ENCODE peak calls at places on chromosomes 3 and 15, in five cellular contexts. X, Z, P, L and U are unnamed samples.

GRCh38 chr15:67462802-67463201 is 58.1 kb upstream of the C15orf61 start:
- DNase-seq in X (no peak), Z (no peak), P (no peak), L (no peak), U (no peak)

GRCh38 chr3:72924055-72924454 is 36.2 kb downstream of the GXYLT2 start:
- DNase-seq in X (no peak), Z (no peak), P (no peak), L (no peak), U (no peak)

GRCh38 chr15:32730677-32731654 is 13.2 kb downstream of the GREM1 start:
- DNase-seq in X (no peak), Z (peak), P (no peak), L (peak), U (no peak)

GRCh38 chr3:157667493-157667892 is 164.3 kb upstream of the VEPH1 start:
- DNase-seq in X (no peak), Z (no peak), P (no peak), L (no peak), U (no peak)

GRCh38 chr3:32203854-32204253 is 34.6 kb upstream of the CMTM8 start:
- DNase-seq in X (no peak), Z (no peak), P (peak), L (no peak), U (peak)

GRCh38 chr15:96073908-96074307 is 256.6 kb upstream of the NR2F2 start:
- DNase-seq in X (no peak), Z (no peak), P (no peak), L (no peak), U (no peak)

GRCh38 chr3:191376742-191377141 is 46.4 kb upstream of the UTS2B start:
- DNase-seq in X (no peak), Z (no peak), P (peak), L (no peak), U (no peak)

GRCh38 chr3:123841476-123842238 is 42.5 kb downstream of the MYLK start:
- DNase-seq in X (no peak), Z (no peak), P (no peak), L (no peak), U (no peak)

GRCh38 chr15:78796510-78796909 is 14.8 kb downstream of the ADAMTS7 start:
- DNase-seq in X (no peak), Z (no peak), P (no peak), L (no peak), U (no peak)

GRCh38 chr3:176415896-176416295 is 781.4 kb downstream of the TBL1XR1 start:
- DNase-seq in X (no peak), Z (no peak), P (no peak), L (no peak), U (no peak)

GRCh38 chr15:28929200-28929599 is 43.4 kb downstream of the APBA2 start:
- DNase-seq in X (no peak), Z (no peak), P (no peak), L (no peak), U (no peak)

GRCh38 chr15:79956354-79956939 is 14.5 kb downstream of the BCL2A1 start:
- DNase-seq in X (no peak), Z (peak), P (no peak), L (no peak), U (no peak)

GRCh38 chr3:24155291-24155690 is 210.2 kb downstream of the NR1D2 start:
- DNase-seq in X (no peak), Z (no peak), P (no peak), L (no peak), U (no peak)

GRCh38 chr15:88258021-88258641 is 1.6 kb upstream of the NTRK3 start:
- DNase-seq in X (peak), Z (peak), P (no peak), L (no peak), U (peak)

GRCh38 chr3:29560031-29560430 is 279.2 kb downstream of the RBMS3 start:
- DNase-seq in X (no peak), Z (no peak), P (no peak), L (no peak), U (no peak)